ENCODE peak calls at places on chromosomes 6 and 20, in five cellular contexts. U is cardiac fibroblast; V is suprapubic skin; W is HT-29; E is activated T-cell treated with anti-CD3 and anti-CD28 coated beads, Interleukin-2, amount 50 U/mL, for 4 hours. N is an unnamed sample.

GRCh38 chr6:170371588-170371987 is 65.0 kb downstream of the FAM120B start:
- DNase-seq in U (peak; percentile 15), V (no peak), W (no peak), E (no peak), N (no peak)

GRCh38 chr6:50820590-50821234 is 2.0 kb downstream of the TFAP2B start:
- DNase-seq in U (no peak), V (no peak), W (no peak), E (no peak), N (no peak)

GRCh38 chr6:29907637-29908340 is 34.5 kb upstream of the HLA-A start:
- DNase-seq in U (no peak), V (no peak), W (no peak), E (no peak), N (no peak)

GRCh38 chr6:33211666-33212422 is 3.5 kb downstream of the RING1 start:
- DNase-seq in U (no peak), V (no peak), W (no peak), E (no peak), N (no peak)

GRCh38 chr6:40535105-40535783 is 51.9 kb downstream of the LRFN2 start:
- DNase-seq in U (no peak), V (no peak), W (no peak), E (no peak), N (no peak)

GRCh38 chr6:24492475-24492874 is 2.3 kb upstream of the ALDH5A1 start:
- DNase-seq in U (peak; percentile 21), V (no peak), W (no peak), E (no peak), N (no peak)

GRCh38 chr6:160382946-160383345 is 34.8 kb downstream of the SLC22A3 start:
- DNase-seq in U (no peak), V (no peak), W (no peak), E (no peak), N (no peak)

GRCh38 chr6:158783851-158784250 is 35.3 kb downstream of the EZR start:
- DNase-seq in U (no peak), V (no peak), W (no peak), E (no peak), N (no peak)

GRCh38 chr6:166910601-166911000 is 45.7 kb downstream of the RNASET2 start:
- DNase-seq in U (no peak), V (no peak), W (no peak), E (no peak), N (no peak)

GRCh38 chr20:10200329-10200728 is 18.3 kb upstream of the SNAP25 start:
- DNase-seq in U (no peak), V (no peak), W (no peak), E (no peak), N (no peak)

GRCh38 chr6:157227202-157228166 is 95.8 kb downstream of the TMEM242 start:
- DNase-seq in U (no peak), V (peak; percentile 61), W (peak; percentile 16), E (no peak), N (peak; percentile 4)

GRCh38 chr20:54291339-54292060 is 83.6 kb downstream of the PFDN4 start:
- DNase-seq in U (no peak), V (no peak), W (no peak), E (no peak), N (no peak)

GRCh38 chr6:157552171-157552747 is 171.3 kb downstream of the ZDHHC14 start:
- DNase-seq in U (no peak), V (no peak), W (no peak), E (no peak), N (no peak)

GRCh38 chr6:135088818-135089809 is 34.5 kb upstream of the HBS1L start:
- DNase-seq in U (peak; percentile 42), V (no peak), W (peak; percentile 56), E (no peak), N (no peak)

GRCh38 chr20:49658508-49658907 is 55.2 kb downstream of the B4GALT5 start:
- DNase-seq in U (no peak), V (no peak), W (no peak), E (no peak), N (no peak)

GRCh38 chr6:36851149-36851614 is 11.9 kb upstream of the CPNE5 start:
- DNase-seq in U (peak; percentile 92), V (peak; percentile 63), W (peak; percentile 81), E (peak; percentile 13), N (peak; percentile 6)

GRCh38 chr20:46312075-46312944 is 4.0 kb upstream of the CDH22 start:
- DNase-seq in U (no peak), V (no peak), W (no peak), E (no peak), N (no peak)

GRCh38 chr20:20549699-20550098 is 162.7 kb downstream of the RALGAPA2 start:
- DNase-seq in U (peak; percentile 36), V (no peak), W (peak; percentile 83), E (no peak), N (no peak)

GRCh38 chr6:90818163-90818562 is 231.3 kb upstream of the MAP3K7 start:
- DNase-seq in U (no peak), V (no peak), W (no peak), E (no peak), N (no peak)

GRCh38 chr6:1367771-1368170 is 21.6 kb upstream of the FOXF2 start:
- DNase-seq in U (no peak), V (no peak), W (no peak), E (no peak), N (no peak)

GRCh38 chr6:70956451-70957283 is at the start of gene B3GAT2:
- DNase-seq in U (peak; percentile 26), V (no peak), W (no peak), E (no peak), N (no peak)

GRCh38 chr6:136087986-136088385 is 162.1 kb downstream of the MTFR2 start:
- DNase-seq in U (no peak), V (no peak), W (no peak), E (no peak), N (no peak)

GRCh38 chr6:90508753-90509152 is 78.1 kb downstream of the MAP3K7 start:
- DNase-seq in U (no peak), V (no peak), W (no peak), E (no peak), N (no peak)

GRCh38 chr20:50982372-50982771 is 23.8 kb downstream of the MOCS3 start:
- DNase-seq in U (peak; percentile 63), V (no peak), W (peak; percentile 58), E (no peak), N (no peak)

N was measured in stimulated activated naive CD4-positive, alpha-beta T cell treated with Interleukin-2 at 50 U/mL for 16 hours.